ENCODE peak calls at places on chromosomes 6 and 20, in four cellular contexts. P is IMR-90, H is astrocyte, X is GM23338. T is an unnamed sample.

GRCh38 chr20:57772349-57772964 is 62.6 kb upstream of the PMEPA1 start:
- DNase-seq in X (peak; percentile 47), P (peak; percentile 64), H (peak; percentile 78), T (peak; percentile 90)

GRCh38 chr20:36128463-36129176 is 25.9 kb upstream of the EPB41L1 start:
- DNase-seq in H (peak; percentile 65), P (peak; percentile 85), X (no peak), T (peak; percentile 91)

GRCh38 chr20:21510414-21510971 is 3.4 kb downstream of the NKX2-2 start:
- DNase-seq in H (no peak), P (no peak), X (peak; percentile 64), T (peak; percentile 88)

GRCh38 chr6:156816505-156816904 is 39.3 kb downstream of the ARID1B start:
- DNase-seq in H (no peak), P (peak; percentile 23), X (no peak), T (no peak)

GRCh38 chr20:57993738-57994431 is 234.6 kb downstream of the ANKRD60 start:
- DNase-seq in H (peak; percentile 23), X (no peak), P (no peak), T (no peak)

GRCh38 chr20:44004306-44004915 is 89.8 kb downstream of the TOX2 start:
- DNase-seq in P (no peak), X (no peak), H (no peak), T (no peak)

GRCh38 chr6:135675862-135676261 is 175.6 kb upstream of the PDE7B start:
- DNase-seq in X (peak; percentile 85), H (no peak), P (peak; percentile 41), T (no peak)

GRCh38 chr20:34585019-34585418 is 26.5 kb downstream of the MAP1LC3A start:
- DNase-seq in X (no peak), P (no peak), H (no peak), T (no peak)

GRCh38 chr6:85594197-85594930 is 706 bp upstream of the SNX14 start:
- DNase-seq in P (peak; percentile 30), H (no peak), X (peak; percentile 43), T (peak; percentile 83)

GRCh38 chr6:50381106-50381415 is 331.3 kb upstream of the DEFB112 start:
- DNase-seq in X (peak; percentile 73), H (no peak), P (no peak), T (no peak)

GRCh38 chr20:41424025-41424424 is 57.4 kb upstream of the EMILIN3 start:
- DNase-seq in P (no peak), H (no peak), X (no peak), T (no peak)

GRCh38 chr20:43666376-43667328 is at the start of gene MYBL2:
- DNase-seq in X (peak; percentile 84), H (peak; percentile 10), P (peak; percentile 45), T (peak; percentile 94)

GRCh38 chr20:46501961-46502360 is 11.4 kb downstream of the ZNF334 start:
- DNase-seq in P (no peak), X (peak; percentile 15), H (no peak), T (no peak)

GRCh38 chr6:79101164-79101563 is 23.1 kb upstream of the PHIP start:
- DNase-seq in X (no peak), H (no peak), P (no peak), T (no peak)

GRCh38 chr6:148493374-148493773 is 150.7 kb downstream of the SASH1 start:
- DNase-seq in P (no peak), H (no peak), X (no peak), T (no peak)

GRCh38 chr6:149035806-149036205 is 281.7 kb upstream of the TAB2 start:
- DNase-seq in H (no peak), X (no peak), P (no peak), T (no peak)

GRCh38 chr20:17878912-17879602 is 89.5 kb downstream of the SNX5 start:
- DNase-seq in X (no peak), H (no peak), P (no peak), T (peak; percentile 29)

GRCh38 chr6:133923938-133924593 is 29.0 kb upstream of the TBPL1 start:
- DNase-seq in P (peak; percentile 84), X (peak; percentile 90), H (peak; percentile 47), T (no peak)

GRCh38 chr20:9235518-9235917 is 166.6 kb downstream of the PLCB4 start:
- DNase-seq in X (no peak), P (peak; percentile 75), H (peak; percentile 46), T (no peak)

GRCh38 chr20:57388953-57389694 is 2.1 kb upstream of the RBM38 start:
- DNase-seq in P (peak; percentile 15), H (peak; percentile 41), X (peak; percentile 80), T (peak; percentile 97)

GRCh38 chr6:33021917-33022316 is 12.5 kb upstream of the HLA-DOA start:
- DNase-seq in H (no peak), P (no peak), X (no peak), T (no peak)

GRCh38 chr6:41028618-41029486 is 10.2 kb downstream of the UNC5CL start:
- DNase-seq in P (no peak), H (no peak), X (no peak), T (peak; percentile 77)

GRCh38 chr20:13186043-13186774 is 34.9 kb upstream of the ISM1 start:
- DNase-seq in X (peak; percentile 43), P (no peak), H (no peak), T (no peak)

GRCh38 chr20:23049201-23049932 is at the start of gene THBD:
- DNase-seq in X (peak; percentile 68), P (peak; percentile 12), H (peak; percentile 45), T (no peak)

GRCh38 chr6:137237413-137238170 is 18.4 kb upstream of the IFNGR1 start:
- DNase-seq in P (peak; percentile 88), H (peak; percentile 85), X (no peak), T (peak; percentile 80)

GRCh38 chr20:57372157-57372556 is 19.0 kb upstream of the RBM38 start:
- DNase-seq in X (no peak), H (no peak), P (no peak), T (no peak)

GRCh38 chr6:158818580-158819212 is 472 bp downstream of the EZR start:
- DNase-seq in P (peak; percentile 65), X (peak; percentile 73), H (peak; percentile 52), T (peak; percentile 97)

GRCh38 chr6:159152014-159152413 is 17.2 kb upstream of the FNDC1 start:
- DNase-seq in P (peak; percentile 16), H (peak; percentile 37), X (no peak), T (no peak)

GRCh38 chr6:132333639-132334516 is 67.4 kb downstream of the MOXD1 start:
- DNase-seq in H (peak; percentile 93), P (peak; percentile 93), X (peak; percentile 34), T (peak; percentile 60)

GRCh38 chr6:143449731-143450452 is 603 bp downstream of the ADAT2 start:
- DNase-seq in X (peak; percentile 24), P (peak; percentile 23), H (peak; percentile 26), T (peak; percentile 52)

GRCh38 chr20:63553933-63554290 is at the start of gene FNDC11:
- DNase-seq in H (no peak), P (no peak), X (peak; percentile 81), T (no peak)

GRCh38 chr20:51486197-51487005 is 56.1 kb downstream of the NFATC2 start:
- DNase-seq in P (peak; percentile 85), X (no peak), H (peak; percentile 79), T (no peak)

GRCh38 chr6:56949261-56949660 is 5.6 kb upstream of the BEND6 start:
- DNase-seq in P (peak; percentile 50), X (no peak), H (no peak), T (no peak)

GRCh38 chr6:37242429-37243052 is 15.0 kb upstream of the TBC1D22B start:
- DNase-seq in X (no peak), H (peak; percentile 100), P (peak; percentile 99), T (peak; percentile 67)

GRCh38 chr6:83114164-83114563 is 46.7 kb downstream of the DOP1A start:
- DNase-seq in H (peak; percentile 10), X (no peak), P (peak; percentile 39), T (no peak)

GRCh38 chr20:57481281-57481711 is 43.6 kb downstream of the CTCFL start:
- DNase-seq in P (no peak), H (no peak), X (no peak), T (peak; percentile 22)

GRCh38 chr6:132115714-132116366 is 164.7 kb upstream of the CCN2 start:
- DNase-seq in X (no peak), H (no peak), P (peak; percentile 33), T (no peak)

GRCh38 chr6:167141667-167142432 is 15.9 kb downstream of the GPR31 start:
- DNase-seq in H (no peak), P (no peak), X (peak; percentile 80), T (peak; percentile 90)

GRCh38 chr20:53210931-53211330 is 238.8 kb downstream of the TSHZ2 start:
- DNase-seq in X (no peak), P (no peak), H (no peak), T (no peak)

GRCh38 chr20:53205046-53205445 is 232.9 kb downstream of the TSHZ2 start:
- DNase-seq in P (no peak), H (peak; percentile 30), X (no peak), T (no peak)

GRCh38 chr20:53210041-53210440 is 237.9 kb downstream of the TSHZ2 start:
- DNase-seq in P (no peak), H (no peak), X (no peak), T (no peak)

GRCh38 chr20:53212018-53212417 is 239.9 kb downstream of the TSHZ2 start:
- DNase-seq in H (no peak), P (no peak), X (no peak), T (no peak)

GRCh38 chr20:53208110-53208908 is 236.2 kb downstream of the TSHZ2 start:
- DNase-seq in P (no peak), X (peak; percentile 85), H (no peak), T (no peak)
- TF ChIP-seq CTCF in P (no peak), X (peak; percentile 81), H (no peak), T (no peak)

GRCh38 chr6:11277275-11278206 is 45.1 kb upstream of the NEDD9 start:
- DNase-seq in P (peak; percentile 82), H (peak; percentile 93), X (peak; percentile 88), T (peak; percentile 79)

GRCh38 chr6:11276228-11276627 is 43.8 kb upstream of the NEDD9 start:
- DNase-seq in P (no peak), H (no peak), X (no peak), T (no peak)

GRCh38 chr6:11278207-11278559 is 45.7 kb upstream of the NEDD9 start:
- DNase-seq in P (no peak), X (no peak), H (peak; percentile 14), T (no peak)

GRCh38 chr6:11275598-11275997 is 43.1 kb upstream of the NEDD9 start:
- DNase-seq in X (no peak), P (no peak), H (no peak), T (no peak)

GRCh38 chr6:11276911-11277274 is 44.4 kb upstream of the NEDD9 start:
- DNase-seq in H (no peak), X (no peak), P (no peak), T (no peak)
- H3K4me2 ChIP-seq in H (peak overlapping the region; percentile 74), X (peak overlapping the region; percentile 10), P (peak overlapping the region; percentile 32), T (peak overlapping the region; percentile 37)

DNA sequence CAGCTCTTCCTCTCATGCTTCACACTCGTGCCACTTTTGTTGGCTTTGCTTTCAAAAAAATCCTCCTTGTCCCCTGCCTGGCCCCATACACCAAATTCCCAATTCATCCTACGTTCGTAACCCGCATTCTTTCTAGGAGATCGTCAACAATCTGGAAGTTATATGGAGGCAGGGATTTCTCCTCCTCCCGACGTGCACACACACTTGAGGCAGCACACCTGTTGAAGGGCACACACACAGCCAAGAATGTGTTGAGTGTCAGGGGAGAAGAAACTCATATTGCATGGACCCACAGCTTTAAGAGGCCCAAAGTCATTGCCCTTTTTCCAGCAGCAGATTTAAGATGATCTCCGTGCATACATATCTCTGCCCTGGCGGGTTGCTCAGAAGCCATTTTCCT is 28.9 kb downstream of the THBS2 start:
- DNase-seq in P (no peak), H (no peak), X (no peak), T (peak; percentile 62)
- H3K27me3 ChIP-seq in P (no peaks in the 10 kb centered on the region), H (no peaks in the 10 kb centered on the region), X (no peaks in the 10 kb centered on the region), T (no peaks in the 10 kb centered on the region)

GRCh38 chr6:18530201-18530600 is 143.1 kb downstream of the RNF144B start:
- DNase-seq in P (no peak), H (no peak), X (no peak), T (no peak)

GRCh38 chr6:18533793-18534192 is 146.6 kb downstream of the RNF144B start:
- DNase-seq in X (peak; percentile 37), P (no peak), H (no peak), T (no peak)

GRCh38 chr6:18528084-18528743 is 141.1 kb downstream of the RNF144B start:
- DNase-seq in P (peak; percentile 13), H (peak; percentile 6), X (peak; percentile 36), T (no peak)
- TF ChIP-seq CTCF in P (peak; percentile 45), H (peak; percentile 39), X (peak; percentile 56), T (peak; percentile 45)

T was measured in osteoblast.